ENCODE peak calls at places on chromosomes 3 and 15, in eight cellular contexts. A is CD8-positive, alpha-beta memory T cell; X is cardiac muscle cell; B is hepatocyte; Z is substantia nigra; D is ascending aorta; L is breast epithelium; K is SJSA1. Q is an unnamed sample.

GRCh38 chr15:71725215-71725955 is 85.0 kb upstream of the NR2E3 start:
- DNase-seq in X (no peak), D (no peak), L (no peak), B (no peak), A (no peak), Z (no peak), K (no peak), Q (no peak)

GRCh38 chr3:11391930-11392688 is 119.9 kb downstream of the ATG7 start:
- DNase-seq in X (no peak), K (peak), B (no peak), Z (no peak), L (no peak), A (no peak), D (no peak), Q (no peak)

GRCh38 chr15:59388670-59389069 is 16.0 kb upstream of the MYO1E start:
- DNase-seq in K (no peak), B (no peak), X (no peak), D (no peak), Z (no peak), A (no peak), L (no peak), Q (no peak)

GRCh38 chr3:60064210-60065178 is 1014.7 kb upstream of the CFAP20DC start:
- DNase-seq in D (no peak), B (no peak), L (no peak), X (no peak), A (no peak), K (peak), Z (no peak), Q (no peak)

GRCh38 chr3:43876648-43877047 is 185.9 kb downstream of the ABHD5 start:
- DNase-seq in K (no peak), B (no peak), L (no peak), X (no peak), A (no peak), Z (no peak), D (no peak), Q (no peak)

GRCh38 chr15:36885709-36886108 is 214.6 kb downstream of the MEIS2 start:
- DNase-seq in K (no peak), B (no peak), D (no peak), A (no peak), Z (no peak), X (no peak), L (no peak), Q (no peak)

GRCh38 chr15:55638764-55639163 is 50.6 kb upstream of the PYGO1 start:
- DNase-seq in Z (no peak), K (no peak), L (no peak), D (no peak), B (no peak), A (no peak), X (no peak), Q (no peak)

GRCh38 chr3:118863731-118864322 is 170.8 kb downstream of the IGSF11 start:
- DNase-seq in A (no peak), L (no peak), Z (no peak), X (no peak), B (no peak), K (no peak), D (no peak), Q (no peak)

GRCh38 chr15:65460948-65461347 is 38.2 kb upstream of the IGDCC4 start:
- DNase-seq in X (no peak), Z (no peak), A (no peak), L (no peak), K (no peak), B (no peak), D (no peak), Q (no peak)

GRCh38 chr15:68984589-68984988 is 29.9 kb upstream of the NOX5 start:
- DNase-seq in D (no peak), A (no peak), K (no peak), Z (no peak), B (no peak), X (no peak), L (no peak), Q (no peak)

GRCh38 chr3:117622130-117622841 is 912.7 kb downstream of the TUSC7 start:
- DNase-seq in B (no peak), D (no peak), A (no peak), Z (no peak), K (peak), X (no peak), L (no peak), Q (no peak)

GRCh38 chr3:194680888-194681615 is 4.6 kb upstream of the FAM43A start:
- DNase-seq in X (no peak), B (no peak), A (no peak), D (no peak), L (no peak), K (no peak), Z (no peak), Q (no peak)

GRCh38 chr3:3260870-3261269 is 81.4 kb upstream of the CRBN start:
- DNase-seq in K (no peak), D (no peak), L (no peak), X (no peak), Z (no peak), A (no peak), B (no peak), Q (no peak)

GRCh38 chr3:120894285-120894684 is 13.7 kb upstream of the STXBP5L start:
- DNase-seq in L (no peak), X (no peak), A (no peak), B (peak), D (no peak), K (no peak), Z (no peak), Q (no peak)

GRCh38 chr3:1346386-1346785 is 253.6 kb downstream of the CNTN6 start:
- DNase-seq in X (no peak), A (no peak), B (no peak), L (no peak), D (no peak), K (no peak), Z (no peak), Q (no peak)

GRCh38 chr3:8621872-8622271 is 22.7 kb downstream of the SSUH2 start:
- DNase-seq in B (peak), Z (no peak), D (no peak), L (no peak), X (no peak), A (no peak), K (no peak), Q (no peak)

DNA sequence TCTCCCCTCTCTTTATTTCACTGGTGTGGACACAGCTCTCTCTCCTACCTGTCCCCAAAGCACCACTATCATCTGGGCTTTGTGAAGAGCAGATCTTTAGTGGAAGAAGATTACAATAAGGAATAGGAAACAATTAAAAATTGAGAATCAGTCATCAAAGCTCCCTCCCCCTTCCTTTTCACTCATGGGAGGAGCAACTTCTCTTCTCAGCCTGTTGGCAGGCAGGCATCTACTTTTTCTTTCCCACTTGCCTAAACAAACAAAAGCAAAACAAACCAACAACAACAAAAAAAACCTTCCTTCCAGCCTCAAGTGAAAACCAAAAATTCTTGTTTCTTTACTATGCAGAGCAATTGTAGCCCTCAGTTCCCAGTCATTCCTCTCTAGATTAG is 125.5 kb upstream of the BHLHE40 start:
- DNase-seq in X (no peak), A (no peak), B (no peak), K (peak), D (no peak), L (no peak), Z (no peak), Q (no peak)
- H3K27ac ChIP-seq in X (no peak), A (no peak), B (no peak), K (peak), D (no peak), L (no peak), Z (no peak), Q (no peak)

DNA sequence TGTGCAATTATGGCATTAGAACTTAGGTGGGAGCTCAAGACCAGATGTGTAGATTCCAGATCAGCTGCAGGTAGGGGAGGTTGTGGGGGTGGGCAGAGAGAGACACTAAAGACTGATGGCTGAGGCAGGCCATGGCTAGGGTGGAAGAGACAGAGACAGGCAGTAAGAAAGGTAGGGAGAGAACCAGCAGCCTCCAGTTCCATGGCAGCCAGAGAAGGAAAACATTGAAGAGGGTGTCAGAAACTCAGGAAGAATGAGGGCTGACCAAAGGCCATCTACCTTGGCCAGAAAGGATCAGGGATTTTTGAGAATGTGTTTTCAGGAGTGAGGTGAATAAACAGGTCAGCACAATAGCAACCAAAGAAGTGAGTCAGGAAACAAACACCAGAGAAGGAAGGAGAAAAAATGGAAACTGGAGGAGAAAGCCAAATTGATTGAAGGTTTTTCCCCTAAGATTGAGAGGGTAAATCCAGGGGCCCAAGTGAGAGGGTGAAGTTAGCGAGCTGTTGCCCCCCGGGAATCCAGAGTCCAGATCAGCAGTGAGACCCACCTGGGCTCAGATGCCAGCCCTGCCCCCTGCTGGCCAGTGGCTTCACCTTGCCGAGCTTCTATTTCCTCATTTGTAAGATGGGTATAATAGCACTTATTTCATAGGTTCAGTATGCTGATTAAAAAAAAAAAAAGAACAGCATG is 41.0 kb downstream of the ABHD2 start:
- DNase-seq in D (no peak), K (peak), A (peak), L (no peak), B (peak), Z (no peak), X (peak), Q (no peak)
- H3K27ac ChIP-seq in D (peak), K (no peak), A (no peak), L (no peak), B (peak), Z (no peak), X (no peak), Q (no peak)

GRCh38 chr3:32453346-32453745 is 49.3 kb downstream of the CMTM6 start:
- DNase-seq in X (no peak), D (no peak), L (no peak), Z (no peak), A (no peak), K (peak), B (no peak), Q (no peak)
- H3K27ac ChIP-seq in X (no peak), D (no peak), L (no peak), Z (no peak), A (no peak), K (no peak), B (no peak), Q (no peak)

GRCh38 chr3:136889947-136890346 is 27.9 kb downstream of the NCK1 start:
- DNase-seq in K (no peak), A (no peak), L (no peak), X (no peak), Z (no peak), D (no peak), B (no peak), Q (no peak)

GRCh38 chr3:136882575-136882974 is 20.6 kb downstream of the NCK1 start:
- DNase-seq in D (no peak), B (no peak), A (no peak), X (no peak), K (no peak), L (no peak), Z (no peak), Q (no peak)

GRCh38 chr3:136883967-136884720 is 22.1 kb downstream of the NCK1 start:
- DNase-seq in X (no peak), D (no peak), Z (no peak), B (no peak), A (no peak), K (no peak), L (no peak), Q (no peak)

DNA sequence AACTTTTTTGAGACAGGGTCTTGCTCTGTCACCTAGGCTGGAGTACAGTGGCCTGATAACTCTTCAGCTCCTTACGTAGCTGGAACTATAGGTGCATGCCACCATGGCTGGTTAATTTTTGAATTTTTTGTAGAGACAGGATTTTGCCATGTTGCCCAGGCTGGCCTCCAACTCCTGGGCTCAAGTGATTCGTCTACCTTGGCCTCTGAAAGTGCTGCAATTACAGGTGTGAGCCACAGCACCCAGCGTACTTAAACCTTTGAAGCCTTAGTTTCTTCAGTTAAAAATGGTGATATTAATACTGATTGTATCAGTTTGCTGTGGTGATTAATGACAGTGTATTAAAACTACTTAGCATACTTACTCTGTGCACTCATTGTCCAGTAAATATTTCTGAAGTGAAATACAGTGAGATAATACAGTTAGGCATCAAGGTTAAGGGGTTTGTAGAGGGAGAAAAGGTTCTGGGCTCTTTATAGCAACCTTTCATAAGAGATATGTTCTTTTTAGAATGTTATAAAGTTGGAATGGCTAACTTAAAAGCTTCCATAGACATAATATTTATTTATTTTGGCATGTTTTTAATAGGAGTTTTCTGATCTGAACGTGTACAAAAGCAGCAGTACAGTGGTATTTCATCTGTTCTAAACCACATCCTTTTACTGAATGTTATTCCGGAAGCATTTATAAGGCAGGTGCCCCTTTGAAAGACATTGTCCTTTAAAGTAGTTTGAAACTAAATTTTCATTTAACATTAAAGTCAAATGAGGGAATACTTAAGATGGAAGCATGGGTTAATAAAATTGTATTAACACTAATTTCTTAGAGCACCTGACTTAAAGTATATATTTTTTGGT is 23.6 kb downstream of the NCK1 start:
- DNase-seq in B (no peak), X (no peak), L (no peak), A (no peak), Z (no peak), K (no peak), D (no peak), Q (no peak)
- H3K27ac ChIP-seq in B (no peak), X (no peak), L (no peak), A (no peak), Z (no peak), K (no peak), D (no peak), Q (no peak)

DNA sequence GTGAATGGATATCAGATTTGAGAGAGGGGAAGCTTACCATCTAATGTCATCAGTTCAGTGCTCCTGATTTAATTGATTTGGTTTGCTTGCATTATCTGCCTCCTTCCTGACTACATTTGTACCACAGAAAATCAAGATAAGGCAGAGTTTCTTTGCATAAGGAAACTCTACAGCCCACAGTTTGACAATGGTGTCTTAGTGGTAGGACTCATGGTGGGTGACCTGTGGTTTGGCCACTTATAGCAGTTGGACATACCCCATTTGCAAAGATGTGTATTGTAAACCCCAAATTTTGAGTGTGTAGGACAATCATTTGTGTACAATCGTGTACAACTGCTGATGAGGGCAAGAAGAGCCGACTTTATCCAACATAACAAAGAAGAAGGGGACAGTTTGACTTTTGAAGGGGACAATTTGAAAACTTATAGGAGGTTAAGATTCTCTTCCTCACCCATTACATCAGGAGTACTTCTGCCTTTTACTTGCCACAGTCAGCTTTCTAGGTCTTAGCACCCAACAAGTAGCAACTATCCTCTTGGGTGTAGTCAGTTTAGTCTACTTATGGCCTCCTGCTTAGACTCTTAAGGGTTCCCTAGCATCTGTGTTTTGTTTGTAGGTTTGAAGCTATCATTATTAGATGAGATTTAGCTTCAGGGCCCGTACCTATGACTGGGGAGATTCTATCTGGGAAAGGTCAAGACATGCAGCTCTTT is 6.2 kb downstream of the TGFBR2 start:
- DNase-seq in L (no peak), Z (no peak), X (no peak), K (no peak), D (no peak), A (no peak), B (no peak), Q (no peak)
- H3K27ac ChIP-seq in L (peak), Z (no peak), X (no peak), K (no peak), D (peak), A (no peak), B (no peak), Q (no peak)

Q was measured in caudate nucleus.